ENCODE peak calls at places on chromosomes 7 and 10, in ten cellular contexts. J is astrocyte of the spinal cord; R is hippocampal formation; H is nephron progenitor cell; B is WTC11; O is right lobe of liver; E is natural killer cell treated with Interleukin-12 subunit alpha and Interleukin-12 subunit beta and Interleukin-15 and Interleukin-18, amount 100 ng/mL, for 72 hours; F is activated T-helper 1 cell treated with anti-CD3 and anti-CD28 coated beads, Interleukin-12 subunit alpha, Interleukin-12 subunit beta, Interleukin-2, Interleukin-4 antibody, amounts not matched to agents 30 ng/mL and 10 ng/mL and 1 ng/mL, durations not matched to agents 14 hours and 24 hours and 36 hours; K is heart left ventricle; Z is RCC 7860. A is an unnamed sample.

GRCh38 chr10:127149613-127150081 is 46.7 kb downstream of the INSYN2A start:
- DNase-seq in R (no peak), Z (no peak), O (no peak), J (peak), B (no peak), K (no peak), F (no peak), E (no peak), H (peak), A (no peak)

GRCh38 chr7:754531-755420 is 27.7 kb upstream of the PRKAR1B start:
- DNase-seq in Z (no peak), O (no peak), H (no peak), J (no peak), K (no peak), B (no peak), F (no peak), R (no peak), E (no peak), A (no peak)

GRCh38 chr10:46541735-46542566 is 14.5 kb downstream of the GPRIN2 start:
- DNase-seq in K (peak), H (peak), J (no peak), F (no peak), E (peak), R (no peak), O (peak), Z (no peak), B (peak), A (no peak)

GRCh38 chr7:97835296-97836138 is 36.7 kb downstream of the ASNS start:
- DNase-seq in O (peak), R (peak), K (peak), E (no peak), J (peak), Z (peak), F (peak), B (peak), H (peak), A (peak)

GRCh38 chr10:119316729-119317097 is 109.3 kb downstream of the GRK5 start:
- DNase-seq in H (no peak), K (no peak), F (no peak), Z (peak), B (no peak), J (peak), R (no peak), O (no peak), E (no peak), A (no peak)

GRCh38 chr10:42962120-42962901 is 114.6 kb upstream of the RET start:
- DNase-seq in R (no peak), K (peak), E (peak), J (no peak), Z (no peak), O (peak), H (no peak), F (no peak), B (peak), A (no peak)

GRCh38 chr7:39133088-39133487 is 155.4 kb downstream of the POU6F2 start:
- DNase-seq in B (no peak), O (no peak), K (no peak), F (no peak), Z (no peak), J (no peak), H (no peak), E (no peak), R (no peak), A (no peak)

GRCh38 chr10:117000580-117000979 is 4.4 kb downstream of the SHTN1 start:
- DNase-seq in H (no peak), J (no peak), R (peak), K (no peak), E (no peak), Z (no peak), B (no peak), O (no peak), F (no peak), A (no peak)

GRCh38 chr7:109579876-109580275 is 1010.2 kb downstream of the DNAJB9 start:
- DNase-seq in K (no peak), F (no peak), Z (no peak), O (no peak), J (no peak), E (no peak), B (no peak), R (no peak), H (no peak), A (no peak)

GRCh38 chr7:80450621-80451308 is 61.1 kb downstream of the GNAT3 start:
- DNase-seq in F (no peak), H (no peak), E (no peak), K (no peak), J (peak), Z (no peak), R (no peak), B (no peak), O (no peak), A (no peak)

GRCh38 chr7:41544241-41544640 is 158.6 kb downstream of the INHBA start:
- DNase-seq in H (no peak), E (no peak), J (no peak), R (no peak), F (no peak), Z (no peak), B (no peak), O (no peak), K (no peak), A (no peak)

GRCh38 chr7:98211676-98212531 is 665 bp downstream of the BHLHA15 start:
- DNase-seq in R (no peak), H (no peak), B (peak), O (peak), F (no peak), K (no peak), E (no peak), J (no peak), Z (no peak), A (no peak)

GRCh38 chr7:47609803-47610452 is 28.0 kb upstream of the TNS3 start:
- DNase-seq in Z (no peak), O (no peak), B (no peak), H (no peak), R (no peak), F (no peak), J (peak), E (no peak), K (peak), A (no peak)

GRCh38 chr10:120005408-120006280 is 113.1 kb downstream of the SEC23IP start:
- DNase-seq in F (no peak), H (no peak), B (no peak), Z (no peak), E (no peak), J (no peak), R (no peak), K (no peak), O (no peak), A (no peak)

GRCh38 chr7:100390286-100391028 is 17.2 kb downstream of the PILRA start:
- DNase-seq in O (no peak), H (no peak), J (no peak), F (no peak), R (no peak), E (no peak), K (no peak), Z (no peak), B (no peak), A (no peak)

GRCh38 chr10:30803901-30804322 is 174.4 kb upstream of the LYZL2 start:
- DNase-seq in K (peak), B (no peak), H (no peak), R (no peak), E (no peak), O (no peak), Z (no peak), J (peak), F (no peak), A (no peak)

GRCh38 chr7:144452064-144452463 is 48.6 kb upstream of the NOBOX start:
- DNase-seq in B (no peak), J (no peak), K (no peak), R (no peak), Z (no peak), E (no peak), O (no peak), H (no peak), F (no peak), A (no peak)

GRCh38 chr10:33921970-33922605 is 587.6 kb upstream of the NRP1 start:
- DNase-seq in Z (no peak), J (no peak), H (no peak), O (no peak), F (no peak), R (no peak), B (no peak), E (no peak), K (no peak), A (no peak)

GRCh38 chr10:25061711-25062455 is 45.5 kb downstream of the THNSL1 start:
- DNase-seq in K (no peak), F (no peak), H (no peak), J (peak), Z (peak), B (no peak), E (no peak), O (no peak), R (no peak), A (no peak)

GRCh38 chr10:123413353-123413752 is 252.8 kb upstream of the GPR26 start:
- DNase-seq in K (no peak), H (no peak), E (no peak), J (no peak), F (no peak), R (no peak), O (no peak), B (no peak), Z (no peak), A (no peak)

GRCh38 chr7:50426280-50427045 is 23.7 kb downstream of the FIGNL1 start:
- DNase-seq in R (no peak), Z (no peak), H (no peak), E (no peak), J (no peak), O (no peak), K (no peak), B (no peak), F (no peak), A (no peak)

GRCh38 chr7:7772385-7772784 is 54.0 kb upstream of the RPA3 start:
- DNase-seq in F (no peak), Z (no peak), O (no peak), J (peak), K (no peak), E (no peak), H (no peak), R (no peak), B (no peak), A (no peak)

GRCh38 chr7:34622771-34623250 is 35.2 kb upstream of the NPSR1 start:
- DNase-seq in H (no peak), E (no peak), F (no peak), Z (no peak), R (no peak), K (no peak), B (no peak), O (no peak), J (no peak), A (no peak)

GRCh38 chr7:17144313-17144712 is 154.1 kb upstream of the AHR start:
- DNase-seq in K (no peak), E (peak), O (no peak), Z (peak), F (peak), J (peak), B (no peak), R (no peak), H (no peak), A (peak)

GRCh38 chr10:60186315-60187071 is 203.2 kb downstream of the ANK3 start:
- DNase-seq in H (no peak), K (peak), J (no peak), E (no peak), B (no peak), R (no peak), F (no peak), O (peak), Z (no peak), A (no peak)

GRCh38 chr10:34319197-34319846 is 495.8 kb downstream of the PARD3 start:
- DNase-seq in O (no peak), B (no peak), K (peak), F (no peak), J (peak), E (no peak), H (no peak), Z (no peak), R (no peak), A (no peak)

GRCh38 chr7:132581431-132581830 is 5.2 kb upstream of the PLXNA4 start:
- DNase-seq in B (no peak), J (no peak), E (no peak), K (no peak), O (no peak), Z (no peak), R (no peak), H (no peak), F (no peak), A (no peak)

GRCh38 chr10:86945361-86946214 is 11.8 kb downstream of the MMRN2 start:
- DNase-seq in Z (no peak), O (no peak), J (peak), F (no peak), B (peak), K (peak), H (peak), E (no peak), R (no peak), A (peak)

GRCh38 chr7:158394936-158395335 is 192.7 kb downstream of the PTPRN2 start:
- DNase-seq in O (peak), Z (no peak), H (peak), J (no peak), E (no peak), F (no peak), R (no peak), K (no peak), B (peak), A (peak)

GRCh38 chr10:77147871-77148270 is 489.7 kb downstream of the KCNMA1 start:
- DNase-seq in O (no peak), J (no peak), K (no peak), E (no peak), Z (no peak), H (no peak), F (no peak), B (no peak), R (no peak), A (no peak)

GRCh38 chr10:96496281-96496925 is 17.3 kb downstream of the TLL2 start:
- DNase-seq in B (peak), F (no peak), Z (no peak), H (peak), O (no peak), E (no peak), R (no peak), K (no peak), J (peak), A (no peak)

GRCh38 chr10:88952647-88953111 is at the start of gene ACTA2:
- DNase-seq in E (no peak), J (peak), Z (no peak), H (peak), R (no peak), K (peak), B (no peak), O (no peak), F (no peak), A (no peak)

GRCh38 chr10:85959239-85959638 is 407.4 kb downstream of the GRID1 start:
- DNase-seq in E (no peak), O (no peak), Z (no peak), R (no peak), K (no peak), B (no peak), J (no peak), H (no peak), F (no peak), A (no peak)

GRCh38 chr10:11727563-11727962 is 14.6 kb upstream of the ECHDC3 start:
- DNase-seq in Z (no peak), R (no peak), F (no peak), O (no peak), J (no peak), K (no peak), E (no peak), H (no peak), B (no peak), A (no peak)

GRCh38 chr7:2821842-2822507 is 22.1 kb downstream of the GNA12 start:
- DNase-seq in O (no peak), J (peak), K (no peak), Z (peak), E (no peak), R (no peak), B (no peak), F (no peak), H (no peak), A (no peak)

GRCh38 chr10:123229927-123230630 is 75.9 kb downstream of the BUB3 start:
- DNase-seq in H (peak), J (no peak), O (no peak), Z (no peak), B (no peak), K (no peak), F (no peak), R (no peak), E (no peak), A (no peak)

GRCh38 chr10:119687192-119688032 is 36.2 kb downstream of the BAG3 start:
- DNase-seq in E (no peak), B (peak), F (no peak), Z (no peak), R (no peak), K (no peak), J (peak), H (peak), O (no peak), A (no peak)

GRCh38 chr10:75530337-75530736 is 98.9 kb downstream of the LRMDA start:
- DNase-seq in F (no peak), B (no peak), H (peak), E (no peak), J (peak), O (no peak), Z (peak), K (no peak), R (no peak), A (no peak)

GRCh38 chr7:100546868-100547800 is 8.1 kb downstream of the AGFG2 start:
- DNase-seq in F (no peak), Z (no peak), H (no peak), E (no peak), R (no peak), K (no peak), O (peak), J (no peak), B (no peak), A (no peak)